ENCODE peak calls at places on chromosomes 1 and 21, in five cellular contexts. Z is ovary, V is AG10803, W is pancreas, F is A549. J is an unnamed sample.

GRCh38 chr1:220213381-220213983 is 58.8 kb downstream of the RAB3GAP2 start:
- DNase-seq in Z (no peak), V (no peak), W (no peak), F (no peak), J (peak; percentile 36)

GRCh38 chr1:34803770-34804169 is 11.0 kb downstream of the GJA4 start:
- DNase-seq in Z (no peak), V (no peak), W (no peak), F (no peak), J (no peak)

GRCh38 chr1:89483010-89483756 is 41.4 kb upstream of the LRRC8B start:
- DNase-seq in Z (peak; percentile 84), V (peak; percentile 81), W (peak; percentile 67), F (peak; percentile 77), J (peak; percentile 82)

GRCh38 chr1:153790996-153791855 is 16.0 kb downstream of the SLC27A3 start:
- DNase-seq in Z (no peak), V (peak; percentile 95), W (no peak), F (no peak), J (peak; percentile 88)

GRCh38 chr1:13749543-13750307 is 49.7 kb downstream of the PRDM2 start:
- DNase-seq in Z (peak; percentile 67), V (peak; percentile 49), W (no peak), F (peak; percentile 33), J (peak; percentile 47)

GRCh38 chr21:44318489-44319285 is 18.8 kb downstream of the PFKL start:
- DNase-seq in Z (no peak), V (no peak), W (no peak), F (no peak), J (no peak)

GRCh38 chr1:1337793-1338147 is 6.7 kb downstream of the TAS1R3 start:
- DNase-seq in Z (no peak), V (no peak), W (no peak), F (no peak), J (no peak)

GRCh38 chr1:185719021-185719420 is 15.2 kb upstream of the HMCN1 start:
- DNase-seq in Z (no peak), V (peak; percentile 97), W (peak; percentile 11), F (peak; percentile 62), J (peak; percentile 99)

GRCh38 chr1:94463765-94464330 is 45.7 kb downstream of the ABCD3 start:
- DNase-seq in Z (no peak), V (peak; percentile 51), W (peak; percentile 29), F (peak; percentile 66), J (peak; percentile 67)

GRCh38 chr1:198318092-198318491 is 161.3 kb downstream of the NEK7 start:
- DNase-seq in Z (no peak), V (no peak), W (no peak), F (no peak), J (no peak)

GRCh38 chr1:39491146-39491921 is at the start of gene BMP8A:
- DNase-seq in Z (peak; percentile 76), V (no peak), W (peak; percentile 79), F (peak; percentile 56), J (no peak)

GRCh38 chr1:182602945-182603645 is 1.1 kb downstream of the RGS16 start:
- DNase-seq in Z (no peak), V (peak; percentile 37), W (no peak), F (no peak), J (no peak)

GRCh38 chr1:41995441-41996130 is 76.9 kb upstream of the HIVEP3 start:
- DNase-seq in Z (no peak), V (no peak), W (no peak), F (no peak), J (no peak)

GRCh38 chr1:64745181-64745985 is 508 bp downstream of the RAVER2 start:
- DNase-seq in Z (peak; percentile 32), V (peak; percentile 40), W (peak; percentile 28), F (peak; percentile 37), J (peak; percentile 46)

GRCh38 chr1:26177182-26177684 is at the start of gene CNKSR1:
- DNase-seq in Z (no peak), V (no peak), W (peak; percentile 88), F (no peak), J (no peak)

GRCh38 chr1:208045410-208046252 is 134.7 kb upstream of the CD34 start:
- DNase-seq in Z (no peak), V (no peak), W (peak; percentile 69), F (peak; percentile 20), J (no peak)

GRCh38 chr1:16026723-16027484 is 5.1 kb downstream of the CLCNKA start:
- DNase-seq in Z (peak; percentile 64), V (no peak), W (peak; percentile 27), F (no peak), J (no peak)

GRCh38 chr21:31354122-31354521 is 10.1 kb upstream of the TIAM1 start:
- DNase-seq in Z (no peak), V (no peak), W (no peak), F (no peak), J (peak; percentile 15)

GRCh38 chr1:93964777-93965200 is 55.6 kb upstream of the GCLM start:
- DNase-seq in Z (no peak), V (peak; percentile 32), W (no peak), F (peak; percentile 91), J (peak; percentile 73)

GRCh38 chr1:226482975-226483660 is 65.4 kb upstream of the STUM start:
- DNase-seq in Z (no peak), V (no peak), W (no peak), F (no peak), J (no peak)

GRCh38 chr1:225919906-225920305 is 4.1 kb downstream of the PYCR2 start:
- DNase-seq in Z (peak; percentile 54), V (peak; percentile 87), W (peak; percentile 89), F (no peak), J (peak; percentile 75)

GRCh38 chr1:153617677-153618076 is 1.6 kb upstream of the S100A14 start:
- DNase-seq in Z (peak; percentile 76), V (peak; percentile 57), W (peak; percentile 73), F (no peak), J (peak; percentile 60)

DNA sequence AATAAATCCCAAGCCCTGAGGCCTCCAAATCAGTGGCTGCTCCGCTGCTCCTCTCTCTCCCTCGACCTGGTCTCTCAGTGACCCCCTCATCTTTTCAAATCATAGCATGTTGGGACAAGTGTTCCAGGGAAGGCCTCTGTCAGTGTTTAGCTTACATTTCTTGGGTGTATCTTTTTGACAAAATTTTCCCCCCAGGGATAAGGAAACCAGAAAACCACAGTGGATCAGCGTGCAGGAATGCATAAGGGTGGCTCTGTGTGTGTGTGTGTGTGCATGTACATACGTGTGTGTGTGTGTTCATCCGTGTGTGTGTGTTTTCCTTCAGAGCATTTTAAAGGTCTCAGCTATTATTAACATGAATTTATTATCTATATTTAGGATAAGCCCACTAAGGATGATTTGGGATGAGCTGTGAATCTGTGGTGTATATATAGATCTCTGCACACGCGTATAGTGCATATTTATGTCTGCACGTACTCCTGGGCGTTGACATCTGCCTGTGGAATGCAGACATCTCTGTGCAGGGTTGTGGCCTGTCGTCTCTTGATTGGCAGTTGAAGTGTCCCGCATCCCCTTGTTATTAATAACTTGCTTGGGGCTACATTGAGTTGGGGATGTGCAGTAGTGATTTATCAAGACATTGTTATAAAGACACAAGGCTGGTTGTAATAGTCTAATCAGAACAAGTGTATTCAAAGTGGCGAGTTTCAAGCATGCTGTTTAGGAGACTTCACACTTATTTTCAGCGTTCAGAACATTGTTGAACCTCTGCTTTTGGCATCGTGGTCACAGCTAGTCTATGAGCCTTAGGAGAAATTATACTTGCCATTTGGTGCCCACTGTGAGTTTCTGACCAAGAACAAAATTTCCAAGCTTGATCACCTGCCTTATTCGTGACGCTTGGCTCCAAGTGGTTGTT is 55.6 kb downstream of the GALNT2 start:
- DNase-seq in Z (no peak), V (no peak), W (no peak), F (no peak), J (no peak)
- H3K4me3 ChIP-seq in Z (no peak overlapping the region), V (no peak overlapping the region), W (no peak overlapping the region), F (no peak overlapping the region), J (no peak overlapping the region)

DNA sequence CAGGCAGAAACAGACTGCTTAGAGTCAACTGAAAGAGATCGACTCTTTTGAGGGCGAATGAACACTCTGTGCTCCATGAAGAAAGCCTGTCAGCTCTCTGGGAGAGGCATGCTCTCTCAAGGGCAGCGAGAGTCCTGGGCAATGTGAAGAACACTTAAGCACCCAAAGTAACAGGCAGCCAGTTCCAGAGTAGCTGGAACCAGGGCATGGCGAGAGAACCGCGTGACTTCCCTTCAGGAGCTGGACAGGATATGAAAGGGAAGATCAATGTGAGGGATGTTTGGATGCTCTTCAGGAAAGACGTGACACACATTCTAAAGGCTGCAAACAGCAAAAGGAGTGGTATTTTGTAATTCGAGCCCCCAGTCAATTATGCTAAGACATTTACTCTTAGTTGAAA is 21.0 kb downstream of the ADAMTS5 start:
- DNase-seq in Z (peak; percentile 48), V (peak; percentile 62), W (no peak), F (no peak), J (peak; percentile 65)
- H3K4me3 ChIP-seq in Z (no peak overlapping the region), V (no peak overlapping the region), W (no peak overlapping the region), F (no peak overlapping the region), J (no peak overlapping the region)

GRCh38 chr1:150065184-150065871 is 2.2 kb upstream of the VPS45 start:
- DNase-seq in Z (no peak), V (peak; percentile 64), W (no peak), F (no peak), J (peak; percentile 48)
- H3K4me3 ChIP-seq in Z (no peak overlapping the region), V (no peak overlapping the region), W (no peak overlapping the region), F (peak overlapping the region; percentile 80), J (no peak overlapping the region)

GRCh38 chr21:45715441-45715840 is 71.9 kb downstream of the PCBP3 start:
- DNase-seq in Z (no peak), V (no peak), W (no peak), F (no peak), J (no peak)

GRCh38 chr21:45709127-45709526 is 65.6 kb downstream of the PCBP3 start:
- DNase-seq in Z (no peak), V (peak; percentile 25), W (no peak), F (no peak), J (peak; percentile 50)

GRCh38 chr21:45704311-45705108 is 61.0 kb downstream of the PCBP3 start:
- DNase-seq in Z (no peak), V (no peak), W (no peak), F (no peak), J (no peak)

GRCh38 chr21:45706299-45706698 is 62.8 kb downstream of the PCBP3 start:
- DNase-seq in Z (no peak), V (no peak), W (no peak), F (no peak), J (no peak)

DNA sequence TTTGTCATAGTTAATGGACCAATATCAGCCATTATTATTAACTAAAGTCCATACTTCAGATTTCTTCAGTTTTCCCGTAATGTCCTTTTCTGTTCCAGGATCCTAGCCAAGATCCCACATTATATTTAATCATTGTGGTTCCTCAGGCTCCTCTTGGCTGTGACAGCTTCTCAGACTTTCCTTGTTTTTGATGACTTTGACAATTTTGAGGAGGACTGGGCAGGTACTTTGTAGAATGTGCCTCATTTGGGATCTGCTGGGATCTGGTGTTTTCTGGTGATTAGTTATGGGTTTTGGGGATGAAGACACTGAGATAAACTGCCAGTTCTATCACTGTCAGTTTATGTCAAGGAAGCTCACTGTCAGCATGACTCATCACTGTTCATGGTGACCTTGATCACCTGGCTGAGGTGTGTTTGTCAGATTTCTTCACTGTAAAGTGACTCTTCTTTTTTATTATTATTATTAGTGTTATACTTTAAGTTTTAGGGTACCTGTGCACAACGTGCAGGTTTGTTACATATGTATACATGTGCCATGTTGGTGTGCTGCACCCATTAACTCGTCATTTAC is 66.3 kb downstream of the PCBP3 start:
- DNase-seq in Z (no peak), V (no peak), W (no peak), F (no peak), J (no peak)
- H3K4me3 ChIP-seq in Z (no peak overlapping the region), V (no peak overlapping the region), W (no peak overlapping the region), F (no peak overlapping the region), J (no peak overlapping the region)

DNA sequence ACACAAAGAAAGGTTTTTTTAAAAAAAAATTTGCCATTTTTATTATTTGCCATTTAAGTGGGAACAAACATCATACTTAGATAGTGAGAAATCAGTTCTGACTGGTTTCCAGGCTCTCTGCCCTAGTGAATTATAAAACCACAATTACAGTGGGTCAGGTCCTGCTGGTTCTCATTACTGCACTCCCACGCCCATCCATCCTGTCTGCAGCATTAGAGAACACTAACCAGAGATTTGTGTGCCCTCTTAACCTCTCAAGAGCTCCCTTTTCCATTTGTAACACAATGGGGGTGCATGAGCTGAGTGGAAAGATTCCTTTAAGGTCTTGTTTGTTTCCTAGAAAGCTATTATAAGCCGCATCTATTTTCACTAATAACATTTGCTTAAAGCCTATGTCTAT is 489.3 kb downstream of the AMY1C start:
- DNase-seq in Z (no peak), V (no peak), W (no peak), F (no peak), J (peak; percentile 9)
- H3K4me3 ChIP-seq in Z (no peak overlapping the region), V (no peak overlapping the region), W (no peak overlapping the region), F (no peak overlapping the region), J (no peak overlapping the region)